ENCODE peak calls at places on chromosomes 13 and 19, in nine cellular contexts. One of them, this sample, is unnamed.

GRCh38 chr13:67314405-67314804 is 84.3 kb upstream of the PCDH9 start:
- DNase-seq in uterus: no peak
- DNase-seq in brain microvascular endothelial cell: no peak
- DNase-seq in mesothelial cell of epicardium: no peak
- DNase-seq in foreskin fibroblast: no peak
- DNase-seq in B cell: no peak
- DNase-seq in suprapubic skin: no peak
- DNase-seq in fibroblast of the aortic adventitia: no peak
- DNase-seq in nephron progenitor cell: no peak
- DNase-seq in this sample: no peak

GRCh38 chr19:17306285-17306714 is 628 bp downstream of the MRPL34 start:
- DNase-seq in uterus: no peak
- DNase-seq in brain microvascular endothelial cell: no peak
- DNase-seq in mesothelial cell of epicardium: no peak
- DNase-seq in foreskin fibroblast: no peak
- DNase-seq in B cell: no peak
- DNase-seq in suprapubic skin: no peak
- DNase-seq in fibroblast of the aortic adventitia: no peak
- DNase-seq in nephron progenitor cell: peak
- DNase-seq in this sample: no peak

GRCh38 chr13:50677687-50678463 is 165.6 kb downstream of the DLEU7 start:
- DNase-seq in uterus: no peak
- DNase-seq in brain microvascular endothelial cell: peak
- DNase-seq in mesothelial cell of epicardium: no peak
- DNase-seq in foreskin fibroblast: peak
- DNase-seq in B cell: no peak
- DNase-seq in suprapubic skin: no peak
- DNase-seq in fibroblast of the aortic adventitia: peak
- DNase-seq in nephron progenitor cell: no peak
- DNase-seq in this sample: no peak

GRCh38 chr19:3604987-3605343 is 1.7 kb downstream of the TBXA2R start:
- DNase-seq in uterus: no peak
- DNase-seq in brain microvascular endothelial cell: no peak
- DNase-seq in mesothelial cell of epicardium: no peak
- DNase-seq in foreskin fibroblast: no peak
- DNase-seq in B cell: peak
- DNase-seq in suprapubic skin: no peak
- DNase-seq in fibroblast of the aortic adventitia: no peak
- DNase-seq in nephron progenitor cell: no peak
- DNase-seq in this sample: peak

GRCh38 chr19:47095707-47096704 is 17.6 kb downstream of the ZC3H4 start:
- DNase-seq in uterus: no peak
- DNase-seq in brain microvascular endothelial cell: no peak
- DNase-seq in mesothelial cell of epicardium: no peak
- DNase-seq in foreskin fibroblast: no peak
- DNase-seq in B cell: no peak
- DNase-seq in suprapubic skin: peak
- DNase-seq in fibroblast of the aortic adventitia: peak
- DNase-seq in nephron progenitor cell: no peak
- DNase-seq in this sample: no peak

GRCh38 chr19:14502334-14503092 is 6.6 kb upstream of the GIPC1 start:
- DNase-seq in uterus: no peak
- DNase-seq in brain microvascular endothelial cell: no peak
- DNase-seq in mesothelial cell of epicardium: no peak
- DNase-seq in foreskin fibroblast: no peak
- DNase-seq in B cell: no peak
- DNase-seq in suprapubic skin: no peak
- DNase-seq in fibroblast of the aortic adventitia: no peak
- DNase-seq in nephron progenitor cell: no peak
- DNase-seq in this sample: no peak

GRCh38 chr13:66940113-66940512 is 290.0 kb downstream of the PCDH9 start:
- DNase-seq in uterus: no peak
- DNase-seq in brain microvascular endothelial cell: no peak
- DNase-seq in mesothelial cell of epicardium: no peak
- DNase-seq in foreskin fibroblast: no peak
- DNase-seq in B cell: no peak
- DNase-seq in suprapubic skin: no peak
- DNase-seq in fibroblast of the aortic adventitia: no peak
- DNase-seq in nephron progenitor cell: no peak
- DNase-seq in this sample: no peak

GRCh38 chr19:49851456-49852259 is 699 bp downstream of the PTOV1 start:
- DNase-seq in uterus: peak
- DNase-seq in brain microvascular endothelial cell: no peak
- DNase-seq in mesothelial cell of epicardium: peak
- DNase-seq in foreskin fibroblast: no peak
- DNase-seq in B cell: no peak
- DNase-seq in suprapubic skin: no peak
- DNase-seq in fibroblast of the aortic adventitia: no peak
- DNase-seq in nephron progenitor cell: peak
- DNase-seq in this sample: peak

GRCh38 chr19:21321134-21321533 is 8.1 kb downstream of the ZNF708 start:
- DNase-seq in uterus: no peak
- DNase-seq in brain microvascular endothelial cell: no peak
- DNase-seq in mesothelial cell of epicardium: no peak
- DNase-seq in foreskin fibroblast: no peak
- DNase-seq in B cell: no peak
- DNase-seq in suprapubic skin: no peak
- DNase-seq in fibroblast of the aortic adventitia: no peak
- DNase-seq in nephron progenitor cell: no peak
- DNase-seq in this sample: no peak

GRCh38 chr13:111658150-111659100 is 338.0 kb downstream of the TEX29 start:
- DNase-seq in uterus: no peak
- DNase-seq in brain microvascular endothelial cell: no peak
- DNase-seq in mesothelial cell of epicardium: no peak
- DNase-seq in foreskin fibroblast: no peak
- DNase-seq in B cell: no peak
- DNase-seq in suprapubic skin: peak
- DNase-seq in fibroblast of the aortic adventitia: no peak
- DNase-seq in nephron progenitor cell: peak
- DNase-seq in this sample: no peak

GRCh38 chr13:48043789-48044503 is 6.4 kb downstream of the NUDT15 start:
- DNase-seq in uterus: no peak
- DNase-seq in brain microvascular endothelial cell: peak
- DNase-seq in mesothelial cell of epicardium: no peak
- DNase-seq in foreskin fibroblast: peak
- DNase-seq in B cell: no peak
- DNase-seq in suprapubic skin: no peak
- DNase-seq in fibroblast of the aortic adventitia: peak
- DNase-seq in nephron progenitor cell: no peak
- DNase-seq in this sample: no peak

GRCh38 chr19:47628058-47628771 is 19.3 kb downstream of the BICRA start:
- DNase-seq in uterus: no peak
- DNase-seq in brain microvascular endothelial cell: no peak
- DNase-seq in mesothelial cell of epicardium: no peak
- DNase-seq in foreskin fibroblast: no peak
- DNase-seq in B cell: no peak
- DNase-seq in suprapubic skin: no peak
- DNase-seq in fibroblast of the aortic adventitia: no peak
- DNase-seq in nephron progenitor cell: no peak
- DNase-seq in this sample: no peak

GRCh38 chr13:24074687-24075086 is 85.8 kb upstream of the SPATA13 start:
- DNase-seq in uterus: no peak
- DNase-seq in brain microvascular endothelial cell: no peak
- DNase-seq in mesothelial cell of epicardium: no peak
- DNase-seq in foreskin fibroblast: no peak
- DNase-seq in B cell: no peak
- DNase-seq in suprapubic skin: no peak
- DNase-seq in fibroblast of the aortic adventitia: peak
- DNase-seq in nephron progenitor cell: no peak
- DNase-seq in this sample: no peak

GRCh38 chr19:40612831-40613668 is 11.9 kb downstream of the LTBP4 start:
- DNase-seq in uterus: peak
- DNase-seq in brain microvascular endothelial cell: peak
- DNase-seq in mesothelial cell of epicardium: peak
- DNase-seq in foreskin fibroblast: no peak
- DNase-seq in B cell: peak
- DNase-seq in suprapubic skin: peak
- DNase-seq in fibroblast of the aortic adventitia: no peak
- DNase-seq in nephron progenitor cell: peak
- DNase-seq in this sample: peak

GRCh38 chr13:43232866-43233265 is 209.5 kb downstream of the DNAJC15 start:
- DNase-seq in uterus: no peak
- DNase-seq in brain microvascular endothelial cell: peak
- DNase-seq in mesothelial cell of epicardium: no peak
- DNase-seq in foreskin fibroblast: peak
- DNase-seq in B cell: no peak
- DNase-seq in suprapubic skin: no peak
- DNase-seq in fibroblast of the aortic adventitia: peak
- DNase-seq in nephron progenitor cell: no peak
- DNase-seq in this sample: no peak

GRCh38 chr13:33032037-33032625 is 15.9 kb downstream of the KL start:
- DNase-seq in uterus: no peak
- DNase-seq in brain microvascular endothelial cell: peak
- DNase-seq in mesothelial cell of epicardium: no peak
- DNase-seq in foreskin fibroblast: peak
- DNase-seq in B cell: no peak
- DNase-seq in suprapubic skin: no peak
- DNase-seq in fibroblast of the aortic adventitia: no peak
- DNase-seq in nephron progenitor cell: no peak
- DNase-seq in this sample: no peak

GRCh38 chr19:34274284-34274826 is 20.0 kb downstream of the GARRE1 start:
- DNase-seq in uterus: no peak
- DNase-seq in brain microvascular endothelial cell: no peak
- DNase-seq in mesothelial cell of epicardium: no peak
- DNase-seq in foreskin fibroblast: no peak
- DNase-seq in B cell: no peak
- DNase-seq in suprapubic skin: no peak
- DNase-seq in fibroblast of the aortic adventitia: no peak
- DNase-seq in nephron progenitor cell: no peak
- DNase-seq in this sample: no peak

GRCh38 chr19:34273121-34273845 is 18.9 kb downstream of the GARRE1 start:
- DNase-seq in uterus: no peak
- DNase-seq in brain microvascular endothelial cell: no peak
- DNase-seq in mesothelial cell of epicardium: no peak
- DNase-seq in foreskin fibroblast: no peak
- DNase-seq in B cell: no peak
- DNase-seq in suprapubic skin: no peak
- DNase-seq in fibroblast of the aortic adventitia: no peak
- DNase-seq in nephron progenitor cell: no peak
- DNase-seq in this sample: no peak

GRCh38 chr19:34275705-34276104 is 21.4 kb downstream of the GARRE1 start:
- DNase-seq in uterus: no peak
- DNase-seq in brain microvascular endothelial cell: no peak
- DNase-seq in mesothelial cell of epicardium: no peak
- DNase-seq in foreskin fibroblast: no peak
- DNase-seq in B cell: no peak
- DNase-seq in suprapubic skin: no peak
- DNase-seq in fibroblast of the aortic adventitia: no peak
- DNase-seq in nephron progenitor cell: no peak
- DNase-seq in this sample: no peak

GRCh38 chr19:34276614-34277013 is 22.3 kb downstream of the GARRE1 start:
- DNase-seq in uterus: no peak
- DNase-seq in brain microvascular endothelial cell: no peak
- DNase-seq in mesothelial cell of epicardium: no peak
- DNase-seq in foreskin fibroblast: no peak
- DNase-seq in B cell: no peak
- DNase-seq in suprapubic skin: no peak
- DNase-seq in fibroblast of the aortic adventitia: no peak
- DNase-seq in nephron progenitor cell: no peak
- DNase-seq in this sample: no peak

GRCh38 chr19:34274827-34275625 is 20.7 kb downstream of the GARRE1 start:
- DNase-seq in uterus: no peak
- DNase-seq in brain microvascular endothelial cell: peak
- DNase-seq in mesothelial cell of epicardium: no peak
- DNase-seq in foreskin fibroblast: peak
- DNase-seq in B cell: no peak
- DNase-seq in suprapubic skin: no peak
- DNase-seq in fibroblast of the aortic adventitia: peak
- DNase-seq in nephron progenitor cell: no peak
- DNase-seq in this sample: no peak
- TF ChIP-seq CTCF in uterus: no peak
- TF ChIP-seq CTCF in brain microvascular endothelial cell: no peak
- TF ChIP-seq CTCF in mesothelial cell of epicardium: no peak
- TF ChIP-seq CTCF in foreskin fibroblast: no peak
- TF ChIP-seq CTCF in B cell: no peak
- TF ChIP-seq CTCF in suprapubic skin: no peak
- TF ChIP-seq CTCF in fibroblast of the aortic adventitia: no peak
- TF ChIP-seq CTCF in nephron progenitor cell: no peak
- TF ChIP-seq CTCF in this sample: no peak

DNA sequence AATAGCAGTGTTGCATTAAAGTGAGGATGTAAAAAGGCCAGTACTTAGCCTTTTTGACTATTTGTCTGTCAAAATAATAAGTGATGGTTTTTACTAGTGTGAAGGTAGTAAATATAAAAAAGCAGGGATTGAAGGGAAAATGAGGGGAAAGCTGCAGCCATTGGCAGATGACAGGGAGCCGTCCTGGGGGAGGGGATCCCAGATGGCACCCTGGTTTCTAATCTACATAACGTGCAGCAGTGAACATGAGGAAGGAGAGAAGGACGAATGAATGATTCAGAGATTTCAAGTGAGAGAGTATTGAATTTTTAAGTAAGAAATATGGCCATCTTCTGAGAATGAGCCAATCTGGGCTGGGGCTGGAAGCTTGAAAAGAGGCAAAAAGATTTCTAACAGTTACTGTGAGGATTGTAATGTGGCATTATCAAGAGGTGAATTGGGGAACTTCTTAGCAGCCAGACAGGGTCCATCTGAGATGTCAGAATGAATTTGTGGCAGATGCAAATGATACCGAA is 414.2 kb downstream of the MYO16 start:
- DNase-seq in uterus: no peak
- DNase-seq in brain microvascular endothelial cell: no peak
- DNase-seq in mesothelial cell of epicardium: no peak
- DNase-seq in foreskin fibroblast: no peak
- DNase-seq in B cell: no peak
- DNase-seq in suprapubic skin: no peak
- DNase-seq in fibroblast of the aortic adventitia: no peak
- DNase-seq in nephron progenitor cell: no peak
- DNase-seq in this sample: no peak
- TF ChIP-seq CTCF in uterus: no peak
- TF ChIP-seq CTCF in brain microvascular endothelial cell: no peak
- TF ChIP-seq CTCF in mesothelial cell of epicardium: no peak
- TF ChIP-seq CTCF in foreskin fibroblast: no peak
- TF ChIP-seq CTCF in B cell: no peak
- TF ChIP-seq CTCF in suprapubic skin: no peak
- TF ChIP-seq CTCF in fibroblast of the aortic adventitia: no peak
- TF ChIP-seq CTCF in nephron progenitor cell: no peak
- TF ChIP-seq CTCF in this sample: no peak

DNA sequence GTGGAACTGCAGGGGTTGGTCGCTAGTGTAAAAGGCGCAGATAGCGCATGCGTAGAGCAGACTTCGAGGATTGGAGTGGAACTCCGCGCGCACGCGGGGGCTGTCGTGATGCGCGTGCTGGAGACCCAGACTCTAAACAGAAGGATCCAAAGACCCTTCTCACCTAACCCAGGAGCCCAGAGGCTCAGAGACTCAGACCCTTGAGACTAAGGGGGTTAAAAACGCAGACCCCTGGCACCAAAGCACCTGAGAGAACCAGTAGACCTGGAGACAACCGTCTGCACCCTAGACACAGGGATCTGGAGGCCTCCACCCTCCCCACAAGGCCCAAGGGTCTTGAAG is 567 bp upstream of the CTU1 start:
- DNase-seq in uterus: no peak
- DNase-seq in brain microvascular endothelial cell: no peak
- DNase-seq in mesothelial cell of epicardium: no peak
- DNase-seq in foreskin fibroblast: no peak
- DNase-seq in B cell: no peak
- DNase-seq in suprapubic skin: no peak
- DNase-seq in fibroblast of the aortic adventitia: no peak
- DNase-seq in nephron progenitor cell: no peak
- DNase-seq in this sample: no peak
- TF ChIP-seq CTCF in uterus: no peak
- TF ChIP-seq CTCF in brain microvascular endothelial cell: no peak
- TF ChIP-seq CTCF in mesothelial cell of epicardium: no peak
- TF ChIP-seq CTCF in foreskin fibroblast: no peak
- TF ChIP-seq CTCF in B cell: no peak
- TF ChIP-seq CTCF in suprapubic skin: no peak
- TF ChIP-seq CTCF in fibroblast of the aortic adventitia: peak
- TF ChIP-seq CTCF in nephron progenitor cell: no peak
- TF ChIP-seq CTCF in this sample: no peak

GRCh38 chr19:6018786-6019185 is 40.8 kb upstream of the RANBP3 start:
- DNase-seq in uterus: no peak
- DNase-seq in brain microvascular endothelial cell: no peak
- DNase-seq in mesothelial cell of epicardium: no peak
- DNase-seq in foreskin fibroblast: no peak
- DNase-seq in B cell: no peak
- DNase-seq in suprapubic skin: no peak
- DNase-seq in fibroblast of the aortic adventitia: no peak
- DNase-seq in nephron progenitor cell: peak
- DNase-seq in this sample: no peak
- TF ChIP-seq CTCF in uterus: no peak
- TF ChIP-seq CTCF in brain microvascular endothelial cell: peak
- TF ChIP-seq CTCF in mesothelial cell of epicardium: peak
- TF ChIP-seq CTCF in foreskin fibroblast: no peak
- TF ChIP-seq CTCF in B cell: no peak
- TF ChIP-seq CTCF in suprapubic skin: no peak
- TF ChIP-seq CTCF in fibroblast of the aortic adventitia: no peak
- TF ChIP-seq CTCF in nephron progenitor cell: peak
- TF ChIP-seq CTCF in this sample: peak